ENCODE peak calls at places on chromosome 14, in ten cellular contexts. W is suprapubic skin, Y is right lobe of liver, B is thyroid gland, K is HCT116, I is breast epithelium, N is ovary, E is IMR-90, F is transverse colon, U is tibial nerve. S is an unnamed sample. For H3K4me1, the result is how much of the 10 kb centered on the place peaks cover.

GRCh38 chr14:84850595-84850994 is 679.3 kb upstream of the FLRT2 start:
- DNase-seq in W (no peak), Y (no peak), B (no peak), K (no peak), I (no peak), N (no peak), E (no peak), F (no peak), U (no peak), S (no peak)

GRCh38 chr14:65846469-65846868 is 433.9 kb downstream of the FUT8 start:
- DNase-seq in W (no peak), Y (no peak), B (no peak), K (no peak), I (no peak), N (no peak), E (no peak), F (no peak), U (no peak), S (no peak)

GRCh38 chr14:85501751-85502150 is 28.2 kb upstream of the FLRT2 start:
- DNase-seq in W (no peak), Y (no peak), B (no peak), K (no peak), I (no peak), N (no peak), E (no peak), F (no peak), U (no peak), S (no peak)

GRCh38 chr14:22106700-22107697 is 433.4 kb upstream of the OR4E1 start:
- DNase-seq in W (no peak), Y (no peak), B (no peak), K (no peak), I (no peak), N (no peak), E (peak), F (no peak), U (no peak), S (no peak)

GRCh38 chr14:51396222-51396815 is 156.3 kb downstream of the TMX1 start:
- DNase-seq in W (no peak), Y (peak), B (peak), K (no peak), I (no peak), N (peak), E (peak), F (peak), U (peak), S (peak)

GRCh38 chr14:73759714-73760597 is 45.8 kb upstream of the PNMA1 start:
- DNase-seq in W (peak), Y (peak), B (peak), K (peak), I (peak), N (peak), E (peak), F (peak), U (peak), S (peak)

GRCh38 chr14:79325071-79325470 is 886.2 kb downstream of the DIO2 start:
- DNase-seq in W (no peak), Y (no peak), B (no peak), K (no peak), I (no peak), N (no peak), E (peak), F (no peak), U (no peak), S (no peak)

GRCh38 chr14:106268013-106268727 is 741.8 kb downstream of the TMEM121 start:
- DNase-seq in W (no peak), Y (no peak), B (no peak), K (no peak), I (no peak), N (no peak), E (no peak), F (peak), U (no peak), S (no peak)

GRCh38 chr14:78253986-78254385 is 83.8 kb downstream of the NRXN3 start:
- DNase-seq in W (no peak), Y (no peak), B (no peak), K (no peak), I (no peak), N (no peak), E (peak), F (no peak), U (no peak), S (no peak)

GRCh38 chr14:59398841-59399240 is 66.3 kb downstream of the GPR135 start:
- DNase-seq in W (no peak), Y (no peak), B (no peak), K (no peak), I (no peak), N (no peak), E (no peak), F (no peak), U (no peak), S (no peak)

GRCh38 chr14:20262642-20263128 is 23.6 kb downstream of the OR11H4 start:
- DNase-seq in W (no peak), Y (no peak), B (no peak), K (peak), I (no peak), N (no peak), E (peak), F (no peak), U (no peak), S (no peak)

GRCh38 chr14:50335989-50336391 is 23.9 kb downstream of the DMAC2L start:
- DNase-seq in W (no peak), Y (peak), B (peak), K (no peak), I (no peak), N (no peak), E (peak), F (no peak), U (no peak), S (no peak)

GRCh38 chr14:68969278-68969677 is 9.8 kb downstream of the ACTN1 start:
- DNase-seq in W (no peak), Y (no peak), B (no peak), K (no peak), I (no peak), N (no peak), E (no peak), F (no peak), U (no peak), S (no peak)
- H3K4me1 ChIP-seq in W (half or more), Y (under half), B (under half), K (under half), I (under half), N (under half), E (half or more), F (half or more), U (half or more), S (under half)

GRCh38 chr14:23468704-23469126 is 788 bp upstream of the NGDN start:
- DNase-seq in W (no peak), Y (no peak), B (no peak), K (no peak), I (no peak), N (no peak), E (no peak), F (no peak), U (no peak), S (no peak)

GRCh38 chr14:23470947-23471346 is 1.4 kb downstream of the NGDN start:
- DNase-seq in W (no peak), Y (no peak), B (no peak), K (no peak), I (no peak), N (no peak), E (no peak), F (no peak), U (no peak), S (no peak)

GRCh38 chr14:23465261-23465660 is 4.2 kb upstream of the NGDN start:
- DNase-seq in W (no peak), Y (no peak), B (no peak), K (no peak), I (no peak), N (no peak), E (no peak), F (no peak), U (no peak), S (no peak)

GRCh38 chr14:23469127-23469905 is at the start of gene NGDN:
- DNase-seq in W (peak), Y (peak), B (peak), K (peak), I (peak), N (peak), E (peak), F (peak), U (peak), S (peak)

GRCh38 chr14:23469906-23470403 is 452 bp downstream of the NGDN start:
- DNase-seq in W (no peak), Y (no peak), B (no peak), K (no peak), I (no peak), N (no peak), E (no peak), F (no peak), U (no peak), S (no peak)
- TF ChIP-seq POLR2A in W (no peak), Y (no peak), B (no peak), K (no peak), I (no peak), N (no peak), E (no peak), F (no peak), U (no peak), S (no peak)

DNA sequence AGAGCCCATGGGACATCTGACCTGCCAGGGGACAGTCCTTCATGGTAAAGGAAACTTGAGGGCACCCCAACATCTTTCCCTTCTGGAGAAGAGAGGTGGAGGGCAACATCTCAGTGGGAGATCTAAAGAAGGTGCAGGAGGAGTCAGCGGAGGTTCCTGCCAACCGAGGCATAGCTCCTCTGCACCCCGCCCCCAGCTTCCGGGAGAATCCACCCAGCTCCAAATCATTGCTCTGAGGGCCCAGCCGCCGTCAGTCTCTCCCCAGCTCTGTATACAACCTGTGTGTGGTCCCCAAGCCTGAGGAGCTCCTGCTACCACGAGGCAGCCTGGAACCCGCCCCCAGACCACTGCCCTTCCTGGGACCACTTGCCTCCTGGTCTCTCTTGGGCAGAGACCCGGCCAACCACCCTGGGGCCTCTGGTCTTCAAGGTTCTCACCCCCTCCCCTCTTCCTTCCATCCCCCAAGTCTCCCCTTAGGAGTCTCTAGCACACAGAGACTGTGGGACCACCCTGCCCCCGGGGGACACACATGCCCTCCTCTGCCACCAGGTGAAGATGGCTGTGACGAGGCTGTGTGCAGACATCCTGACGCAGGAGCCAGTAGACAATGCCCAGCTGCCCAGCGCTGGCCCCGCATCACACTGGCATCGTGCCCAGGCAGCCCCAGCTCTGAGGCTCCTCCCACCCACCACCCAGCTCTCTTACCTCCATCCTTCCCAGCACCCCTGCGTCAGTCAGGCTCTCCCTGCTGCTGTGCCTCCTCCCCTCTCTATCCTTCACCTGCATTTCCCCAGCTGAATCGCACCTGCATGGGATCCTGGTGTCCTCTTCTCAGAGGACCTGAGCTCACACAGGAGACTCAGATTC is 13.0 kb upstream of the NUDT14 start:
- DNase-seq in W (no peak), Y (no peak), B (peak), K (no peak), I (no peak), N (no peak), E (peak), F (no peak), U (no peak), S (no peak)
- H3K4me1 ChIP-seq in W (under half), Y (under half), B (under half), K (under half), I (under half), N (under half), E (under half), F (under half), U (under half), S (under half)

GRCh38 chr14:39174560-39175444 is at the start of gene PNN:
- DNase-seq in W (peak), Y (peak), B (peak), K (peak), I (peak), N (peak), E (peak), F (peak), U (peak), S (peak)
- TF ChIP-seq POLR2A in W (peak), Y (peak), B (peak), K (peak), I (peak), N (peak), E (peak), F (peak), U (peak), S (peak)

GRCh38 chr14:93964820-93965286 is 11.5 kb downstream of the ASB2 start:
- DNase-seq in W (no peak), Y (no peak), B (no peak), K (no peak), I (no peak), N (no peak), E (no peak), F (no peak), U (no peak), S (no peak)

GRCh38 chr14:93964281-93964680 is 12.1 kb downstream of the ASB2 start:
- DNase-seq in W (no peak), Y (no peak), B (no peak), K (no peak), I (no peak), N (no peak), E (no peak), F (no peak), U (no peak), S (peak)

GRCh38 chr14:93963692-93964091 is 12.7 kb downstream of the ASB2 start:
- DNase-seq in W (no peak), Y (no peak), B (no peak), K (no peak), I (no peak), N (no peak), E (no peak), F (no peak), U (no peak), S (peak)

GRCh38 chr14:93961610-93962009 is 14.8 kb downstream of the ASB2 start:
- DNase-seq in W (no peak), Y (no peak), B (no peak), K (no peak), I (no peak), N (no peak), E (no peak), F (no peak), U (no peak), S (no peak)

DNA sequence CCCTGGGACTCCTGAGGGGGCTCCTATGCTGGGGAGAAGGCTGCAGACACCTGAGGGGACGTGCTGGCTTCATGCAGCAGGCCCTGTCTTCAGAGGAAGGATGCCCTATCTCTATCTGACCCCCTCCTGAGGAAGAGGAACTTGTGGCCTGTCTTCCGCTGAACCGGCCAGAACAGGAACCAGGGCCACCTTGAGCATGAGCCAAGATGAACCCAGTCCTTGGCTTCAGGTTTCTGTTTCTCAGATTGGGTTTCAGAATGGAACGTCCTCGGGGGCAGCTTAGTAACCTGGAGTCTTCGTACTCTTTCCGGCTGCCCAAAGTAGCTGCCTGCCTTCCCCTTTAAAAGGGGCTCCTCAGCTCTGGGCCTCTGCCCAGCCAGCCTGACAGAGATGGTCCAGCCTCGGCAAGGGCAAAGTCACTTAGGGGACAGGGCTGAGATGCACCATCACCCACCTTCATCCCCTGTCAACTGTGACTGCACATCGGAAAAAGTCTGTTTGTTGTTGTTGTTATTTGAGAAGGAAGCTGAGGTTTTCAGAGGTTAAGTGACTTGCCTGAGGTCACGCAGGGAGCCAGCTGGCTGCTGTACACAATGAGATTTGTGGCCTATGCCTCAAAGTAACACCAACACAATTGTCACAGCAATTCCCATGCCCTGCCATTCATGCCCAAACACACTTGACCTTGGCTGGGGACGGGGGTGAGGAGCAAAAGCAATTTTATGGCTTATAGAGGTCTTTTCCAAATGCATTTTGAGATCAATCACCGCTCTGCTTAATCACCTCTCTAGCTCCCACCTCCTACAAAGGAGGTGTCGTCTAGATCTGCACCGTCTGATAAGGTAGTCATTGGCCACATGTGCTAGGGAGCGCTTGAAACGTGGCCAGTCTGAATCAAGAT is 13.4 kb downstream of the ASB2 start:
- DNase-seq in W (no peak), Y (no peak), B (no peak), K (no peak), I (no peak), N (no peak), E (peak), F (peak), U (no peak), S (peak)
- H3K4me1 ChIP-seq in W (under half), Y (under half), B (under half), K (half or more), I (under half), N (under half), E (under half), F (under half), U (under half), S (half or more)

DNA sequence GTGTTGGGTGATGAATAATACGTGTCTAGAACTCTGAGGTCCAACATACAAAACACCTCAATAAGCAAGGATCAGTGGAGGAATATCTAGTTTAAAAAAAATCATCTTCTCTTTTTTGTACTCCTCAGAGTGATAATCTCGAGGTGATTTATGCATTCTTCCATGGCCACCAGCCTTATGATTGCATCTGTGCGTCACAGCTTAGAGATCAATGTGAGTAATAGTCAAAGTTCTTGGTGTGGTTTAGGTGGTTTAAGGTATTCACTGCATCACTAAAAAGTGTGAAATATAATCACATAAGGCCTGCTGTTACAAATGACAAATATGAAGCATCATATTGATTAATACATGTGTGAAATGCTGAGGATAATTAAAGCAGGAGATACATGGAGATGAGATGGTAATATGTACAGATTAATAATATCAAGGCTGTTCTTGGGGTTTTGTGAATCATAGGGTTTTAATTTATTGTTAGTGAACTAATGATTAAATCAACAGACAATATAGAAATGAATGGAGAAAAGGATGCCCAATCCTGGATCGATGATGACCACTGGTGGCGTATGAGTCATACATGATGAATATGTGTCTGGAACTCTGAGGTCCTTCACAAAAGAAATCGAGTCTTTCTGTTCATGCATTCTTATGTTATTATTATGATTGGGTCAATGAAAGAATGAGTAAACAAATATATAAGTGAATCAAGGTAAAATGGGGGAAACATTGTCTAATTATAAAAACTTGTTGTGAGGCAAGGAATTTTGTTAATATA is 68.8 kb upstream of the RTL1 start:
- DNase-seq in W (no peak), Y (no peak), B (no peak), K (no peak), I (no peak), N (no peak), E (no peak), F (no peak), U (no peak), S (no peak)
- TF ChIP-seq POLR2A in W (no peak), Y (no peak), B (no peak), K (no peak), I (no peak), N (no peak), E (no peak), F (no peak), U (no peak), S (no peak)

DNA sequence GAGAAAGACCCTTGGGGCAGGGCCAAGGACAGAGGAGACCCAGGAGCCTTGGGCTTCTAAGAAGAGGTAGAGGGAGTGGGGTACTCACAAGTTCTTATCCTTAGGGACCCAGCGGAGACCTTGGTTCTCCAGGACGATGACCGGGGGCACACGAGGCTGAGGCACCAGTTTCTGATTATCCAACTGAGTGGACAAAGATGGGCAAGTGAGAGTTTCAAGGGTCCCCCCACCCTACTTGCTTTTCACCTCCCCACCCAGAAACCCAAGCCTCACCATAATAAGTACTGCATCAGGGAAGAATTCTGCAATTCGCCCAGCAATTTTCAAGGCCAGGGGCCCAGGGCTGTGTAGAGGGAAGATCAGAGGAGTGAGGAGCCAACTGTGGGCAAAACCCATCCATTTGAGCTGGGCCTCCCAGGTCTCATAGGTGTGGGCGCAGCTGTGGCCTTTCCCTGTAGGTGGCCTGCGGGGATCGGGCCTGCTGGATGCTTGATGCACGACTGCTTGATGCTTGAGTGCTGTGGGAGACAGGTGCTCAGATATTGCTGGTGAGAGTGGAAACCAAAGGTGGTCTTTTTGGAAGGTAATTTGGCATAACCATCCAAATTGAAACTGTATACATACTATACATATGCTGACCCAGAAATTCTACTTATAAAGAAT is 2.0 kb downstream of the EMC9 start:
- DNase-seq in W (no peak), Y (no peak), B (no peak), K (no peak), I (no peak), N (no peak), E (no peak), F (no peak), U (no peak), S (no peak)
- H3K4me1 ChIP-seq in W (half or more), Y (under half), B (under half), K (under half), I (under half), N (under half), E (under half), F (under half), U (half or more), S (half or more)

GRCh38 chr14:81161088-81161487 is 59.7 kb downstream of the GTF2A1 start:
- DNase-seq in W (no peak), Y (no peak), B (no peak), K (no peak), I (no peak), N (no peak), E (no peak), F (no peak), U (no peak), S (no peak)

GRCh38 chr14:81161749-81162148 is 59.0 kb downstream of the GTF2A1 start:
- DNase-seq in W (no peak), Y (no peak), B (no peak), K (no peak), I (no peak), N (no peak), E (no peak), F (no peak), U (no peak), S (no peak)

GRCh38 chr14:81165188-81165587 is 55.6 kb downstream of the GTF2A1 start:
- DNase-seq in W (no peak), Y (no peak), B (no peak), K (no peak), I (no peak), N (no peak), E (no peak), F (no peak), U (no peak), S (no peak)

GRCh38 chr14:81164167-81164774 is 56.5 kb downstream of the GTF2A1 start:
- DNase-seq in W (no peak), Y (peak), B (peak), K (peak), I (no peak), N (no peak), E (peak), F (peak), U (peak), S (peak)

GRCh38 chr14:81162941-81163340 is 57.8 kb downstream of the GTF2A1 start:
- DNase-seq in W (no peak), Y (no peak), B (no peak), K (peak), I (no peak), N (no peak), E (peak), F (no peak), U (no peak), S (no peak)
- TF ChIP-seq POLR2A in W (no peak), Y (no peak), B (no peak), K (no peak), I (no peak), N (no peak), E (no peak), F (no peak), U (no peak), S (no peak)